ENCODE peak calls at places on chromosomes 1 and 21, in six cellular contexts. Y is right atrium auricular region, V is A549, S is lower lobe of right lung, G is thoracic aorta, Q is body of pancreas. W is an unnamed sample.
A peak's percentile ranks its signal among the peaks of the same experiment; 100 is the strongest.

GRCh38 chr1:7387053-7387861 is 383.8 kb upstream of the VAMP3 start:
- DNase-seq in S (no peak), Y (peak; percentile 21), G (no peak), Q (no peak), V (no peak), W (no peak)

GRCh38 chr1:210397681-210398080 is 69.0 kb downstream of the HHAT start:
- DNase-seq in G (no peak), Q (no peak), S (no peak), Y (no peak), V (no peak), W (no peak)

GRCh38 chr21:41167348-41168342 is at the start of gene BACE2:
- DNase-seq in S (peak; percentile 79), Y (peak; percentile 77), V (peak; percentile 31), G (no peak), Q (peak; percentile 87), W (peak; percentile 81)

GRCh38 chr1:50352428-50352827 is 70.8 kb downstream of the DMRTA2 start:
- DNase-seq in Q (no peak), G (no peak), Y (peak; percentile 16), S (no peak), V (no peak), W (no peak)

GRCh38 chr1:65075123-65075976 is 72.7 kb upstream of the AK4 start:
- DNase-seq in Q (peak; percentile 72), Y (no peak), G (no peak), V (peak; percentile 34), S (no peak), W (peak; percentile 70)

GRCh38 chr1:200888349-200888838 is 6.3 kb upstream of the INAVA start:
- DNase-seq in Y (no peak), V (no peak), S (no peak), Q (no peak), G (no peak), W (peak; percentile 87)

GRCh38 chr1:114154146-114154962 is 685 bp upstream of the SYT6 start:
- DNase-seq in S (peak; percentile 45), Y (no peak), Q (peak; percentile 35), G (no peak), V (no peak), W (no peak)

GRCh38 chr1:235270625-235271024 is 57.4 kb downstream of the ARID4B start:
- DNase-seq in Q (no peak), V (no peak), S (no peak), G (no peak), Y (no peak), W (no peak)

GRCh38 chr1:13922440-13922839 is 222.5 kb downstream of the PRDM2 start:
- DNase-seq in Q (no peak), Y (no peak), S (no peak), G (no peak), V (no peak), W (no peak)

GRCh38 chr1:16302709-16303627 is 49.3 kb downstream of the FBXO42 start:
- DNase-seq in Q (no peak), Y (no peak), V (no peak), G (no peak), S (no peak), W (no peak)

GRCh38 chr1:202165267-202165941 is 5.0 kb upstream of the PTPN7 start:
- DNase-seq in V (no peak), Y (no peak), Q (no peak), S (no peak), G (no peak), W (no peak)

GRCh38 chr1:202162418-202163280 is 2.2 kb upstream of the PTPN7 start:
- DNase-seq in Y (no peak), S (no peak), G (no peak), Q (no peak), V (no peak), W (no peak)

GRCh38 chr1:202163281-202164270 is 3.2 kb upstream of the PTPN7 start:
- DNase-seq in S (no peak), V (no peak), Y (no peak), G (no peak), Q (no peak), W (no peak)

GRCh38 chr1:202165942-202166843 is 5.8 kb upstream of the PTPN7 start:
- DNase-seq in V (no peak), Y (no peak), S (no peak), G (no peak), Q (no peak), W (no peak)

GRCh38 chr1:202164271-202165037 is 4.1 kb upstream of the PTPN7 start:
- DNase-seq in Y (no peak), V (no peak), S (no peak), G (no peak), Q (no peak), W (peak; percentile 83)
- TF ChIP-seq CTCF in Y (no peak), V (no peak), S (no peak), G (no peak), Q (no peak), W (no peak)

GRCh38 chr1:238252033-238252802 is 361.5 kb upstream of the ZP4 start:
- DNase-seq in V (peak; percentile 10), G (no peak), S (no peak), Y (no peak), Q (peak; percentile 86), W (peak; percentile 19)
- TF ChIP-seq CTCF in V (peak; percentile 42), G (no peak), S (peak; percentile 43), Y (peak; percentile 52), Q (peak; percentile 46), W (peak; percentile 25)

DNA sequence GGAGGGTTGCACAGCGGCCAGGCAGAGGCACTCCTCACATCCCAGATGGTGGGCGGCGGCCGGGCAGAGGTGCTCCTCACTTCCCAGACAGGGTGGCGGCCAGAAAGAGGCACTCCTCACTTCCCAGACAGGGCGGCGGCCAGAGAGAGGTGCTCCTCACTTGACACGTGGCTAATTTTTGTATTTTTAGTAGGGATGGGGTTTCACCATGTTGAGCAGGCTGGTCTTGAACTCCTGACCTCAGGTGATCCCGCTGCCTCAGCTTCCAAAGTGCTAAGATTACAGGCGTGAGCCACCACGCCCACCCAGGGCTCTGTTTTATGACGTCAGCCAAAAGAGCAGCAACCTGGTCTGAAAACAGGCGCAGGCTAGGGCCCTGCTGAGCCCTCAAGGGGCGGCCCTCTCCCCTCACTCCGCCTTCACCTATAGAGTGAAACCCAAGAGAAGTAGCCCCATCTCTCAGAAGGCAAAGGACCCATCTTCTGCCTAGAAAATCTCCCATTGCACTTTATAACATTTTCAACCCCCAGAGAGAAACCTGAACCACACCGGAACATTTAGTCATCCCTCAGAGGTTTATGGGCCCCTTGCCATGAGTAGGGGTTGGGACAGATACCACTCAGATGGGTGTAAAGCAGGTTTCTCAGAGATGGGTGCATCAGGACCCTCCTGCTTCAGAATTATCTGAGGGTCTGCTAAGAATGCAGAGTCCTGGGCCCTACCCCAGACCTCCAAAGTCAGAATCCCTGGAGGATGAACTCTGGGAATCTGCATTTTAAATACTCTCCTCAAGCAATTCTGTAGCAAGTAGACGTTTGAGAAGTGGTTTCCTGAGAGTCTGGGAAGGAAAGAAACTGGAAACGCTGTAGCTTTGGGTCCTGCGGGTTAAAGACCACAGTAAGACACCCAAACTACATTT is 40.8 kb downstream of the CDK18 start:
- DNase-seq in G (no peak), V (no peak), S (no peak), Y (peak; percentile 47), Q (no peak), W (no peak)
- TF ChIP-seq CTCF in G (no peak), V (no peak), S (no peak), Y (no peak), Q (no peak), W (no peak)

GRCh38 chr21:36700961-36701911 is 2.3 kb downstream of the SIM2 start:
- DNase-seq in Q (no peak), S (no peak), V (no peak), G (no peak), Y (no peak), W (peak; percentile 44)
- TF ChIP-seq CTCF in Q (no peak), S (no peak), V (no peak), G (no peak), Y (no peak), W (no peak)

GRCh38 chr1:84386716-84387479 is 11.4 kb upstream of the DNASE2B start:
- DNase-seq in S (no peak), Q (no peak), Y (no peak), V (no peak), G (no peak), W (no peak)

GRCh38 chr1:84385347-84385746 is 12.9 kb upstream of the DNASE2B start:
- DNase-seq in V (no peak), S (no peak), Y (no peak), G (no peak), Q (no peak), W (no peak)

GRCh38 chr1:84390231-84390630 is 8.1 kb upstream of the DNASE2B start:
- DNase-seq in S (no peak), Q (no peak), Y (no peak), G (no peak), V (no peak), W (no peak)

GRCh38 chr1:84382127-84382526 is 16.2 kb upstream of the DNASE2B start:
- DNase-seq in Q (no peak), G (no peak), V (no peak), S (no peak), Y (no peak), W (no peak)

GRCh38 chr1:84387480-84388163 is 10.7 kb upstream of the DNASE2B start:
- DNase-seq in V (no peak), Q (no peak), G (no peak), S (no peak), Y (no peak), W (no peak)
- TF ChIP-seq CTCF in V (no peak), Q (no peak), G (no peak), S (no peak), Y (no peak), W (no peak)

DNA sequence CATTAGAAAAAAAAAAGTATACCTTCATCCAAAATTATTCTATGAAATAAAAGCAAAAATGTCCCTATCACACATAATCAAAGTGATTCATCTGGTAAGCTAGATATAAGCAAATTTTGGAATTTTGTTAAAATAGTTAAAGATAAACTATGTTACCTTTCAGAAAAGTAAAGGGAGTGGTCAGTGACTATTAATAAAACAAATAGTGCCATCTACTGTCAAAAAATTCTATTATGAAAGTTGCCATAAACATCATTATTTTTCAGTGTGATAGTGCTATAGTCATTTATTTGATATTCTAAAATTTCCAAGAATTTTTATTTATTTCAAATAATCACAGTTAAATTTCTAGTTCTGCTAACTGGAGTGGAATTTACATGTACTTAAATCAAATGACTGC is 803.7 kb downstream of the KCNT2 start:
- DNase-seq in V (no peak), Q (no peak), Y (no peak), S (no peak), G (no peak), W (no peak)
- TF ChIP-seq CTCF in V (peak; percentile 39), Q (no peak), Y (no peak), S (no peak), G (no peak), W (no peak)

DNA sequence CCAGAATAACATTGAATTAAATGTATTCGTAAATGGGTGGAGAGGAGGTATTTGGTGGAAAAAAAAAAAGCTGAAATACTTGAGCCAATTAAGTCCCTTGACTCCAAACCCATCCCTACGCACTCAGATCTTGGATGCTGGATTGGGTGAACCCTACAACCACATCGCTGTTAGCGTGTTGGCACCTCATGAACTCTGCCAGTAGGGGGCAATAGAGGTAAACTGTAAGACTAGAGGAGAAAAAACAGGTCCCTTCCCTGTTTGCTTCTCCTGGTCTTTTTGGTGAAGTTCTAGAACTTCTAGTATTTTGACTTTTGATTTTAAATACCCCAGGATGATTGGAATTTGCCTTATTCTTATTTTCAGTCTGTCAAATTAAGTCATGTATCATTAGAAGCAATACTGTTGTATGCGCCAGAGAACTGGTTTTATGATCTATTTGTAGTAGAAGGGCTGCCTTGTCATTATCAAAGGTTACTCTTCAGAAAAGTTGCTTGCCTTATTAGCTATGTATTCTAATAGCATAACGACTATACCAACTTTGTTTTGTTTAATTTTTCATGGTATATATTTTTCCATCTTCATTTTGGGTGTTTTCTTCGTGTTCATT is 1.9 kb upstream of the OR13G1 start:
- DNase-seq in S (no peak), Y (no peak), Q (peak; percentile 41), V (peak; percentile 2), G (no peak), W (peak; percentile 29)
- TF ChIP-seq CTCF in S (peak; percentile 70), Y (peak; percentile 64), Q (peak; percentile 50), V (peak; percentile 20), G (peak; percentile 10), W (peak; percentile 59)